ENCODE peak calls at places on chromosomes 2 and 18, in ten cellular contexts. V, L, K, J, R, T, Y, P, M and G are unnamed samples. For H3K27me3 and H3K36me3, the result is how much of the 10 kb centered on the place peaks cover.

GRCh38 chr2:69381337-69381737 is 5.7 kb downstream of the GFPT1 start:
- DNase-seq in T (no peak), V (peak), P (no peak), Y (peak), M (no peak), K (no peak), R (no peak), L (no peak), J (no peak), G (no peak)

GRCh38 chr2:2656046-2656715 is 325.1 kb upstream of the MYT1L start:
- DNase-seq in T (no peak), V (no peak), K (peak), Y (no peak), M (no peak), L (no peak), J (no peak), P (no peak), R (no peak), G (no peak)

GRCh38 chr2:163970058-163970806 is 234.4 kb upstream of the FIGN start:
- DNase-seq in T (no peak), Y (peak), P (no peak), R (no peak), M (no peak), J (no peak), L (no peak), V (no peak), K (no peak), G (no peak)

GRCh38 chr2:170362895-170363582 is 185.1 kb downstream of the MYO3B start:
- DNase-seq in T (no peak), M (no peak), P (no peak), V (no peak), J (no peak), Y (peak), L (no peak), K (no peak), R (no peak), G (no peak)

GRCh38 chr2:23615216-23616020 is 230.4 kb downstream of the KLHL29 start:
- DNase-seq in M (no peak), R (no peak), J (no peak), Y (no peak), T (no peak), L (peak), K (peak), V (no peak), P (no peak), G (no peak)

GRCh38 chr2:216569765-216570164 is 63.5 kb upstream of the IGFBP2 start:
- DNase-seq in V (no peak), T (no peak), L (no peak), P (no peak), K (no peak), R (no peak), J (no peak), Y (no peak), M (no peak), G (no peak)

GRCh38 chr2:167689444-167689843 is 558.0 kb downstream of the STK39 start:
- DNase-seq in M (peak), K (no peak), J (no peak), L (no peak), Y (no peak), V (no peak), R (no peak), T (no peak), P (peak), G (no peak)

GRCh38 chr2:223762853-223763252 is 74.5 kb downstream of the AP1S3 start:
- DNase-seq in R (no peak), M (no peak), P (no peak), V (peak), K (no peak), T (no peak), J (no peak), L (no peak), Y (peak), G (no peak)

GRCh38 chr2:236610991-236611821 is 41.6 kb downstream of the ACKR3 start:
- DNase-seq in L (no peak), P (no peak), K (no peak), M (no peak), V (peak), R (no peak), Y (peak), T (no peak), J (no peak), G (no peak)

GRCh38 chr2:205704101-205704741 is 21.9 kb downstream of the NRP2 start:
- DNase-seq in L (no peak), K (no peak), P (no peak), M (no peak), R (no peak), J (no peak), Y (peak), T (no peak), V (peak), G (no peak)

GRCh38 chr2:8987413-8987812 is 16.1 kb downstream of the MBOAT2 start:
- DNase-seq in R (no peak), T (no peak), M (no peak), J (no peak), L (no peak), V (peak), K (no peak), P (no peak), Y (peak), G (no peak)

GRCh38 chr2:71791501-71792135 is 338.3 kb downstream of the DYSF start:
- DNase-seq in R (no peak), L (no peak), Y (no peak), V (no peak), M (no peak), T (no peak), K (peak), J (no peak), P (no peak), G (no peak)

GRCh38 chr2:240394549-240394948 is 40.9 kb upstream of the GPC1 start:
- DNase-seq in V (no peak), T (no peak), J (no peak), Y (no peak), L (peak), P (no peak), K (no peak), M (no peak), R (no peak), G (peak)
- H3K27me3 ChIP-seq in V (under half), T (under half), J (under half), Y (under half), L (under half), P (under half), K (under half), M (under half), R (under half), G (under half)

GRCh38 chr18:27966872-27967271 is 210.1 kb downstream of the CDH2 start:
- DNase-seq in R (no peak), J (no peak), V (peak), M (no peak), Y (no peak), T (no peak), K (no peak), P (no peak), L (no peak), G (no peak)
- H3K36me3 ChIP-seq in R (under half), J (under half), V (under half), M (under half), Y (under half), T (under half), K (under half), P (under half), L (under half), G (under half)

GRCh38 chr2:21715865-21716264 is 592.1 kb downstream of the TDRD15 start:
- DNase-seq in P (peak), R (no peak), V (no peak), L (no peak), J (peak), Y (no peak), T (no peak), M (no peak), K (no peak), G (no peak)
- H3K27me3 ChIP-seq in P (under half), R (under half), V (under half), L (under half), J (under half), Y (under half), T (under half), M (under half), K (under half), G (under half)

GRCh38 chr2:173914055-173914922 is 50.9 kb downstream of the SP3 start:
- DNase-seq in V (no peak), L (no peak), P (no peak), R (no peak), M (no peak), J (no peak), T (no peak), K (no peak), Y (no peak), G (no peak)
- H3K36me3 ChIP-seq in V (under half), L (half or more), P (under half), R (under half), M (under half), J (under half), T (under half), K (half or more), Y (under half), G (under half)

DNA sequence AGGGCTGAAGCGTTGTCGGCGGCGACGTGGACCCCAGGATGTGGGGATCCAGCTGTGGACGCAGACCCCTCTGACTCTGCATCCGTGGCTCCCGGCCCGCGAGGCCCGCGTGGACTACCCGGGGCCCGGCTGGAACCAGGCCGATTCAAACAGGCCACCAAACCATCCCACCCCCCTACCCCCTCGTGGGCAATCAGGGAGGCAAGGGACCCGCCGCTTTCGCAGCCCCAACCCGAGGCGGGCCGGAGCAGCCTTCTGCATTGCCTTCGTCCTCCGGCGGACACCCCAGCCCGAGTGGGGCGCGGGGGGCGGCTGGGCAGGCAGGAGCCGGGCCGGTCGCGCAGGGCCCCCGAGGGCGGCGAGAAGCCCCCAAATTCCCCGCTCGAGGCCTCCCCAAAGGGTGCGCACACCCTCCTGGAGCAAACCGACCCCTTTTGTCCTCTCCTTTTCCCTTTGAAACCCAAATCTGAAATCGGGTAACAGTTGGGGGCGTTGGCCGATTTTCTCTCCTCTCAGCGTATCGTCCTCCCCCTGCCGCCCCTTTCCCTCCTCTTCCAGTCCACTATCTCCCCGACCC is 7.3 kb downstream of the SP9 start:
- DNase-seq in Y (no peak), P (peak), L (no peak), T (peak), J (peak), M (no peak), R (no peak), V (no peak), K (peak), G (no peak)
- H3K27me3 ChIP-seq in Y (half or more), P (under half), L (half or more), T (half or more), J (half or more), M (under half), R (half or more), V (half or more), K (half or more), G (under half)

DNA sequence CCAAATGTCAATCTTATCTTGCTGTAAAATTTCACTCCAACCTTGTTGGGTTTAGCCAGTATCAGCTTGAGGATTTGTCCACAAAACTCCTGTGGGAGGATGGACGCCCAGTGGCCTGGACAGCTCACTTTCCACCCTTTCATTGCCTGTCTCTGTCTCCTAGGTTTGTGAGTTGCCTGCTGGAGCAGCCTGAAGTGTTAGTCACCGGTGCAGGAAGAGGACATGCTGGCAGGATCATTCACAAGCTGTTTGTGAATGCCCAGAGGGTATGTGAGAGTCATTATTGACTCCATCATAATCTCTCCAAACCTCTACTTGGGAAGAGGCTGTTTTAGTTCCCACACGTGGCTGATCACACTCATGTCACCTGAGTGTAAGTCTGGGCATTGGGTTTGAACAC is 112.3 kb downstream of the RAB3GAP1 start:
- DNase-seq in J (no peak), Y (peak), L (no peak), R (no peak), V (peak), T (no peak), M (no peak), P (peak), K (no peak), G (no peak)
- H3K36me3 ChIP-seq in J (under half), Y (under half), L (half or more), R (under half), V (under half), T (under half), M (under half), P (under half), K (half or more), G (under half)

DNA sequence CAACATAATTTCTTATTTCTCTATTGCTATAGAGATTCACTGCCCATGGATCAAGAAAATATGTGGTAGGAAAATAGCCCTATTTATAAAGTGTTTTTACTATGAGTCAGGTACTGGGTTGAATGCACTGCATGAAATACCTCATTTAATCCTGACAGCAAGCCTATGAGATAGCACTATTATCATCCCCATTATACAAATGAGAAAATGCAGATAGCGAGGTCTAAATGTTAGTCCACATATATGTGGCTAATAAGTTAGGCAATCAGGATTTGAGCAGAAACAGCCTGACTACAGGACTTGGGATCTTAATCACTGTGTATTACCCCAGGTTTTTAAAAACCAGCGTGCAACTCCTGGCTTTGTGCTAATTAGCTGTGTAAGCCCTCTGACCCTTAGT is 8.5 kb upstream of the LYPD1 start:
- DNase-seq in L (no peak), J (no peak), T (no peak), Y (peak), P (no peak), M (no peak), V (peak), R (no peak), K (no peak), G (no peak)
- H3K27me3 ChIP-seq in L (under half), J (under half), T (under half), Y (under half), P (under half), M (half or more), V (under half), R (under half), K (under half), G (under half)

GRCh38 chr2:28407976-28408690 is 15.5 kb downstream of the FOSL2 start:
- DNase-seq in K (no peak), T (no peak), V (no peak), R (no peak), L (peak), Y (no peak), M (no peak), J (no peak), P (no peak), G (no peak)
- H3K36me3 ChIP-seq in K (half or more), T (under half), V (half or more), R (half or more), L (half or more), Y (half or more), M (under half), J (half or more), P (under half), G (under half)